ENCODE peak calls at places on chromosomes 11 and 22, in ten cellular contexts. M, O, L, C, W, V, F, S, H and K are unnamed samples.

GRCh38 chr11:44623716-44624491 is 58.4 kb downstream of the CD82 start:
- DNase-seq in L (peak), F (no peak), W (no peak), V (no peak), S (no peak), M (no peak), H (peak), C (peak), O (no peak), K (no peak)

GRCh38 chr11:119345685-119346084 is 820 bp downstream of the MFRP start:
- DNase-seq in S (no peak), V (no peak), H (no peak), W (no peak), M (no peak), F (no peak), L (no peak), O (no peak), C (no peak), K (no peak)

GRCh38 chr11:85795712-85796487 is 15.0 kb downstream of the SYTL2 start:
- DNase-seq in C (no peak), W (no peak), V (no peak), H (no peak), S (no peak), M (no peak), L (no peak), F (no peak), O (no peak), K (no peak)

GRCh38 chr11:126146454-126147192 is 64.8 kb downstream of the RPUSD4 start:
- DNase-seq in H (no peak), F (no peak), V (no peak), L (peak), W (no peak), M (no peak), O (no peak), S (no peak), C (peak), K (peak)

GRCh38 chr11:121895919-121896318 is 220.1 kb downstream of the BLID start:
- DNase-seq in C (no peak), H (no peak), V (no peak), O (peak), M (peak), L (no peak), F (no peak), S (no peak), W (peak), K (no peak)

GRCh38 chr22:30872282-30873041 is 96.1 kb downstream of the MORC2 start:
- DNase-seq in V (no peak), S (no peak), L (no peak), F (no peak), O (no peak), H (no peak), W (no peak), M (no peak), C (no peak), K (no peak)

GRCh38 chr11:10581481-10582019 is 13.1 kb upstream of the LYVE1 start:
- DNase-seq in V (no peak), F (peak), S (no peak), M (no peak), O (peak), H (no peak), C (no peak), L (no peak), W (no peak), K (no peak)

GRCh38 chr11:3929232-3929631 is 73.8 kb downstream of the STIM1 start:
- DNase-seq in S (no peak), C (no peak), M (no peak), O (no peak), H (no peak), F (no peak), W (no peak), L (peak), V (no peak), K (no peak)

GRCh38 chr22:27397036-27397947 is 404.3 kb downstream of the MN1 start:
- DNase-seq in C (no peak), V (no peak), S (no peak), F (peak), H (no peak), O (no peak), W (no peak), L (no peak), M (no peak), K (no peak)

GRCh38 chr11:114501901-114502300 is 57.8 kb downstream of the NXPE1 start:
- DNase-seq in W (no peak), L (no peak), S (no peak), V (no peak), F (no peak), H (no peak), M (no peak), O (peak), C (no peak), K (no peak)

GRCh38 chr22:31095637-31096249 is 11.6 kb downstream of the SELENOM start:
- DNase-seq in L (no peak), F (no peak), V (no peak), C (no peak), W (no peak), S (no peak), M (no peak), H (no peak), O (no peak), K (no peak)

GRCh38 chr11:67371549-67372231 is 1.7 kb downstream of the CLCF1 start:
- DNase-seq in C (no peak), H (peak), W (peak), M (peak), L (no peak), O (peak), V (no peak), F (peak), S (no peak), K (peak)

GRCh38 chr11:20070459-20070858 is 89.8 kb downstream of the DBX1 start:
- DNase-seq in L (peak), S (no peak), M (no peak), F (no peak), H (no peak), V (no peak), O (no peak), C (peak), W (peak), K (peak)

GRCh38 chr11:126416542-126417090 is 61.1 kb downstream of the ST3GAL4 start:
- DNase-seq in O (peak), F (peak), M (no peak), L (peak), H (peak), S (no peak), W (peak), C (peak), V (peak), K (peak)

GRCh38 chr11:126186031-126186698 is 25.3 kb downstream of the RPUSD4 start:
- DNase-seq in W (no peak), O (no peak), V (no peak), M (no peak), H (no peak), F (no peak), S (no peak), L (no peak), C (no peak), K (no peak)

GRCh38 chr11:62579252-62579651 is 5.6 kb upstream of the EEF1G start:
- DNase-seq in M (no peak), S (no peak), C (no peak), V (no peak), H (no peak), W (no peak), O (no peak), F (no peak), L (no peak), K (no peak)

GRCh38 chr11:2516276-2517015 is 71.6 kb downstream of the KCNQ1 start:
- DNase-seq in V (peak), L (no peak), W (no peak), F (no peak), C (no peak), H (no peak), S (no peak), O (no peak), M (no peak), K (no peak)

GRCh38 chr11:37199082-37199481 is 601.0 kb upstream of the RAG2 start:
- DNase-seq in M (no peak), H (no peak), V (no peak), F (no peak), O (no peak), L (no peak), S (no peak), W (no peak), C (no peak), K (no peak)

GRCh38 chr11:110349109-110349996 is 52.9 kb upstream of the RDX start:
- DNase-seq in S (no peak), M (no peak), L (no peak), C (no peak), W (no peak), H (peak), V (no peak), O (no peak), F (no peak), K (no peak)

GRCh38 chr22:25332386-25332785 is 112.9 kb downstream of the CRYBB2 start:
- DNase-seq in M (no peak), W (no peak), C (no peak), V (no peak), L (no peak), F (no peak), S (no peak), O (no peak), H (no peak), K (no peak)

GRCh38 chr11:58574851-58575250 is 805 bp downstream of the LPXN start:
- DNase-seq in M (no peak), O (peak), C (no peak), S (no peak), W (peak), F (peak), V (no peak), H (no peak), L (no peak), K (no peak)

GRCh38 chr11:84817998-84818397 is 809.1 kb downstream of the DLG2 start:
- DNase-seq in W (peak), C (no peak), O (peak), S (no peak), L (no peak), M (peak), H (no peak), V (no peak), F (peak), K (no peak)

GRCh38 chr22:28479912-28480311 is 199.7 kb downstream of the TTC28 start:
- DNase-seq in V (no peak), C (no peak), L (no peak), W (no peak), M (no peak), S (no peak), H (no peak), F (no peak), O (no peak), K (no peak)

GRCh38 chr11:70203749-70204465 is 811 bp downstream of the FADD start:
- DNase-seq in V (peak), H (peak), S (peak), L (peak), M (peak), O (peak), C (no peak), F (peak), W (peak), K (peak)

GRCh38 chr11:29959488-29959887 is 57.3 kb downstream of the KCNA4 start:
- DNase-seq in M (no peak), F (no peak), S (no peak), H (no peak), W (no peak), O (no peak), V (no peak), C (no peak), L (no peak), K (no peak)

GRCh38 chr11:69638941-69639681 is 1.8 kb upstream of the CCND1 start:
- DNase-seq in V (no peak), L (peak), M (peak), S (peak), F (peak), H (peak), W (peak), O (peak), C (peak), K (peak)